ENCODE peak calls at places on chromosome 20, in five cellular contexts. V is adipocyte, B is psoas muscle, U is H9, C is astrocyte. I is an unnamed sample. For H3K4me1, the result is how much of the 10 kb centered on the place peaks cover.

GRCh38 chr20:47224857-47225256 is 131.6 kb downstream of the ZMYND8 start:
- DNase-seq in U (no peak), B (no peak), V (no peak), C (no peak), I (no peak)

GRCh38 chr20:22442318-22442717 is 142.1 kb downstream of the FOXA2 start:
- DNase-seq in V (no peak), U (no peak), C (no peak), B (no peak), I (no peak)

GRCh38 chr20:23298155-23298554 is 52.4 kb upstream of the NXT1 start:
- DNase-seq in V (no peak), B (no peak), U (no peak), C (no peak), I (no peak)

GRCh38 chr20:5770240-5770986 is 20.2 kb downstream of the SHLD1 start:
- DNase-seq in U (no peak), V (peak), B (no peak), C (no peak), I (peak)

GRCh38 chr20:59499863-59500262 is 104.5 kb upstream of the PHACTR3 start:
- DNase-seq in U (no peak), V (no peak), C (no peak), B (no peak), I (no peak)

GRCh38 chr20:33233129-33233774 is 2.5 kb upstream of the BPIFA1 start:
- DNase-seq in B (no peak), C (no peak), U (peak), V (no peak), I (no peak)

GRCh38 chr20:54134445-54135220 is 39.2 kb downstream of the CYP24A1 start:
- DNase-seq in U (no peak), B (no peak), C (peak), V (no peak), I (peak)

GRCh38 chr20:17394411-17394810 is 136.8 kb downstream of the BFSP1 start:
- DNase-seq in V (no peak), U (no peak), C (no peak), B (no peak), I (no peak)

GRCh38 chr20:25437153-25437581 is 29.7 kb downstream of the GINS1 start:
- DNase-seq in B (no peak), U (no peak), V (no peak), C (peak), I (peak)

GRCh38 chr20:48623906-48624265 is 203.9 kb downstream of the PREX1 start:
- DNase-seq in U (no peak), V (no peak), C (no peak), B (peak), I (no peak)

GRCh38 chr20:8366303-8366923 is 234.3 kb downstream of the PLCB1 start:
- DNase-seq in U (no peak), V (no peak), B (no peak), C (no peak), I (no peak)

GRCh38 chr20:59571151-59571550 is 33.2 kb upstream of the PHACTR3 start:
- DNase-seq in B (no peak), U (no peak), V (no peak), C (no peak), I (no peak)

GRCh38 chr20:22526512-22527012 is 57.8 kb downstream of the FOXA2 start:
- DNase-seq in C (no peak), U (no peak), V (no peak), B (no peak), I (no peak)

GRCh38 chr20:31803552-31804291 is 15.4 kb upstream of the MYLK2 start:
- DNase-seq in U (no peak), B (no peak), C (no peak), V (no peak), I (no peak)

GRCh38 chr20:21156266-21156665 is 30.4 kb downstream of the KIZ start:
- DNase-seq in B (no peak), U (no peak), C (peak), V (peak), I (peak)

GRCh38 chr20:61702246-61702645 is 363.4 kb downstream of the TAF4 start:
- DNase-seq in U (no peak), C (no peak), B (peak), V (no peak), I (no peak)

GRCh38 chr20:56710125-56710524 is 81.0 kb downstream of the TFAP2C start:
- DNase-seq in U (no peak), B (no peak), C (no peak), V (no peak), I (no peak)

GRCh38 chr20:24768226-24768625 is 180.8 kb upstream of the CST7 start:
- DNase-seq in B (no peak), U (peak), V (no peak), C (peak), I (no peak)

GRCh38 chr20:45578151-45578660 is 878 bp downstream of the WFDC8 start:
- DNase-seq in B (no peak), C (no peak), U (peak), V (no peak), I (no peak)

GRCh38 chr20:36478137-36478905 is 63.0 kb upstream of the MYL9 start:
- DNase-seq in U (no peak), C (no peak), B (no peak), V (no peak), I (peak)

DNA sequence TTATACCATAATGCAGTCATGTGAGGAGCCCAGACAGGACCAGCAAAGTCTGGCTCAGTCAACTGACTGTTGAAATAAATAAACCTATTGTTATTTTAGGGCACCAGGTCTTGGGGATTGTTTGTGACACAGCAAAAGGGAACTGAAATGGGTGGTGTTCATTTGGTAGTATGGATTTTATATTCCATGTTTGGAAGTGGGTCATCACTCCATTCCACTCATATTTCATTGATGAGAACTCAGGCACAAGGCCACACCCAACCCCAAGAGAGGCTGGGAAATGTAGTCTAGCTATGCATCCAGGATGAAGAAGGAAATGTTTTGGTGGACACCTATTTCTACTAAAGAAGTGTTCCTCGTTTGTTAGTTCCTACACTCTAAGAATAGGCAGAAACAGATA is 64.9 kb upstream of the BTBD3 start:
- DNase-seq in V (peak), U (no peak), C (no peak), B (no peak), I (peak)
- H3K4me1 ChIP-seq in V (under half), U (under half), C (under half), B (under half), I (under half)

GRCh38 chr20:10669843-10670446 is 3.9 kb downstream of the JAG1 start:
- DNase-seq in C (no peak), B (no peak), V (no peak), U (no peak), I (no peak)
- H3K4me1 ChIP-seq in C (half or more), B (under half), V (under half), U (under half), I (under half)

GRCh38 chr20:50416930-50417329 is 93.3 kb upstream of the PTPN1 start:
- DNase-seq in B (no peak), V (no peak), C (no peak), U (no peak), I (no peak)
- H3K4me1 ChIP-seq in B (under half), V (under half), C (under half), U (under half), I (under half)

GRCh38 chr20:63897978-63898561 is 3.1 kb downstream of the DNAJC5 start:
- DNase-seq in B (no peak), U (no peak), C (no peak), V (no peak), I (no peak)

GRCh38 chr20:63898882-63899558 is 4.1 kb downstream of the DNAJC5 start:
- DNase-seq in C (no peak), B (no peak), V (no peak), U (no peak), I (no peak)

GRCh38 chr20:63903796-63904570 is 9.1 kb downstream of the DNAJC5 start:
- DNase-seq in B (no peak), C (no peak), U (no peak), V (no peak), I (no peak)

GRCh38 chr20:63896136-63896890 is 1.4 kb downstream of the DNAJC5 start:
- DNase-seq in U (no peak), C (peak), V (peak), B (peak), I (peak)

GRCh38 chr20:63900373-63900772 is 5.4 kb downstream of the DNAJC5 start:
- DNase-seq in B (no peak), V (no peak), C (no peak), U (no peak), I (no peak)
- H3K4me1 ChIP-seq in B (under half), V (under half), C (under half), U (under half), I (under half)

GRCh38 chr20:10554285-10554684 is 119.2 kb downstream of the SLX4IP start:
- DNase-seq in C (no peak), V (no peak), B (no peak), U (no peak), I (no peak)
- H3K4me1 ChIP-seq in C (under half), V (under half), B (under half), U (under half), I (under half)